ENCODE peak calls at places on chromosomes 6 and 20, in six cellular contexts. T is hepatocyte, Y is suprapubic skin, B is endothelial cell, C is lower leg skin, X is glutamatergic neuron. U is an unnamed sample.

GRCh38 chr20:433300-433975 is 25.3 kb downstream of the RBCK1 start:
- DNase-seq in T (no peak), Y (peak), B (no peak), C (no peak), X (no peak), U (no peak)

GRCh38 chr6:118318648-118319047 is 229.4 kb upstream of the PLN start:
- DNase-seq in T (no peak), Y (no peak), B (no peak), C (no peak), X (no peak), U (no peak)

GRCh38 chr6:90917371-90917770 is 330.5 kb upstream of the MAP3K7 start:
- DNase-seq in T (no peak), Y (no peak), B (no peak), C (no peak), X (no peak), U (no peak)

GRCh38 chr20:415820-416322 is 7.8 kb downstream of the RBCK1 start:
- DNase-seq in T (no peak), Y (no peak), B (no peak), C (no peak), X (no peak), U (no peak)

GRCh38 chr20:3032624-3033023 is 10.8 kb upstream of the GNRH2 start:
- DNase-seq in T (no peak), Y (no peak), B (no peak), C (no peak), X (no peak), U (no peak)

GRCh38 chr6:170553686-170554085 is 483 bp upstream of the TBP start:
- DNase-seq in T (peak), Y (no peak), B (peak), C (no peak), X (no peak), U (peak)

GRCh38 chr6:157459327-157459726 is 78.3 kb downstream of the ZDHHC14 start:
- DNase-seq in T (no peak), Y (no peak), B (no peak), C (no peak), X (no peak), U (no peak)

GRCh38 chr6:45626087-45626891 is 248.6 kb upstream of the SUPT3H start:
- DNase-seq in T (no peak), Y (no peak), B (no peak), C (no peak), X (no peak), U (no peak)

GRCh38 chr6:15555101-15556038 is 107.5 kb downstream of the DTNBP1 start:
- DNase-seq in T (no peak), Y (no peak), B (no peak), C (no peak), X (no peak), U (no peak)

GRCh38 chr6:149560736-149561135 is 5.4 kb upstream of the GINM1 start:
- DNase-seq in T (peak), Y (no peak), B (peak), C (no peak), X (peak), U (no peak)

GRCh38 chr20:20466341-20466879 is 98.5 kb downstream of the INSM1 start:
- DNase-seq in T (no peak), Y (no peak), B (no peak), C (no peak), X (no peak), U (no peak)

GRCh38 chr20:32021091-32021490 is 10.9 kb downstream of the CCM2L start:
- DNase-seq in T (no peak), Y (no peak), B (no peak), C (no peak), X (no peak), U (no peak)

GRCh38 chr6:85459224-85459901 is 9.5 kb downstream of the NT5E start:
- DNase-seq in T (no peak), Y (no peak), B (no peak), C (no peak), X (no peak), U (no peak)

GRCh38 chr6:69775941-69776340 is 20.9 kb downstream of the LMBRD1 start:
- DNase-seq in T (no peak), Y (no peak), B (no peak), C (no peak), X (no peak), U (no peak)

GRCh38 chr6:36196049-36196879 is at the start of gene BRPF3:
- DNase-seq in T (peak), Y (peak), B (peak), C (peak), X (peak), U (no peak)

GRCh38 chr20:43857127-43857526 is 57.5 kb upstream of the TOX2 start:
- DNase-seq in T (no peak), Y (no peak), B (no peak), C (no peak), X (no peak), U (no peak)

GRCh38 chr20:33673411-33674293 is 576 bp downstream of the NECAB3 start:
- DNase-seq in T (no peak), Y (no peak), B (no peak), C (no peak), X (no peak), U (no peak)

GRCh38 chr6:16690244-16691142 is 70.8 kb downstream of the ATXN1 start:
- DNase-seq in T (no peak), Y (no peak), B (no peak), C (no peak), X (no peak), U (no peak)

GRCh38 chr6:151007069-151007468 is 141.6 kb downstream of the MTHFD1L start:
- DNase-seq in T (no peak), Y (no peak), B (no peak), C (no peak), X (no peak), U (no peak)

GRCh38 chr20:61560361-61560853 is 308.3 kb downstream of the CDH4 start:
- DNase-seq in T (peak), Y (no peak), B (no peak), C (no peak), X (no peak), U (peak)

GRCh38 chr6:75791881-75792280 is 42.8 kb downstream of the MYO6 start:
- DNase-seq in T (no peak), Y (no peak), B (no peak), C (no peak), X (no peak), U (no peak)

GRCh38 chr6:47700051-47700450 is 1.7 kb downstream of the ADGRF4 start:
- DNase-seq in T (peak), Y (no peak), B (no peak), C (peak), X (no peak), U (no peak)

GRCh38 chr6:137234505-137234863 is 15.3 kb upstream of the IFNGR1 start:
- DNase-seq in T (peak), Y (no peak), B (no peak), C (no peak), X (no peak), U (no peak)

GRCh38 chr6:42165016-42165415 is 8.1 kb upstream of the GUCA1A start:
- DNase-seq in T (no peak), Y (no peak), B (no peak), C (no peak), X (no peak), U (no peak)

GRCh38 chr6:102742033-102742432 is 1348.5 kb downstream of the GRIK2 start:
- DNase-seq in T (no peak), Y (no peak), B (no peak), C (no peak), X (no peak), U (peak)

GRCh38 chr6:4994741-4995140 is 9.1 kb downstream of the RPP40 start:
- DNase-seq in T (no peak), Y (no peak), B (no peak), C (no peak), X (no peak), U (no peak)

GRCh38 chr6:80435457-80435856 is 329.0 kb downstream of the BCKDHB start:
- DNase-seq in T (no peak), Y (no peak), B (no peak), C (no peak), X (no peak), U (no peak)

GRCh38 chr6:106300020-106300772 is 25.4 kb downstream of the ATG5 start:
- DNase-seq in T (no peak), Y (no peak), B (no peak), C (no peak), X (no peak), U (peak)

GRCh38 chr6:158382491-158382890 is 70.2 kb downstream of the TULP4 start:
- DNase-seq in T (no peak), Y (no peak), B (no peak), C (no peak), X (no peak), U (no peak)

GRCh38 chr20:5171074-5171789 is 44.4 kb downstream of the CDS2 start:
- DNase-seq in T (no peak), Y (no peak), B (peak), C (no peak), X (peak), U (no peak)

GRCh38 chr6:29112135-29112534 is 4.3 kb downstream of the OR2J3 start:
- DNase-seq in T (no peak), Y (no peak), B (no peak), C (no peak), X (no peak), U (no peak)

GRCh38 chr6:6925391-6926164 is 182.2 kb upstream of the RREB1 start:
- DNase-seq in T (no peak), Y (no peak), B (no peak), C (no peak), X (no peak), U (no peak)

GRCh38 chr6:132961610-132962009 is 147.2 kb downstream of the RPS12 start:
- DNase-seq in T (no peak), Y (no peak), B (no peak), C (no peak), X (no peak), U (no peak)
- TF ChIP-seq CTCF in T (peak), Y (no peak), B (peak), C (no peak), X (no peak), U (no peak)

GRCh38 chr6:3751730-3752537 is 421 bp upstream of the PXDC1 start:
- DNase-seq in T (peak), Y (peak), B (peak), C (peak), X (peak), U (no peak)
- TF ChIP-seq CTCF in T (peak), Y (peak), B (peak), C (no peak), X (peak), U (no peak)

DNA sequence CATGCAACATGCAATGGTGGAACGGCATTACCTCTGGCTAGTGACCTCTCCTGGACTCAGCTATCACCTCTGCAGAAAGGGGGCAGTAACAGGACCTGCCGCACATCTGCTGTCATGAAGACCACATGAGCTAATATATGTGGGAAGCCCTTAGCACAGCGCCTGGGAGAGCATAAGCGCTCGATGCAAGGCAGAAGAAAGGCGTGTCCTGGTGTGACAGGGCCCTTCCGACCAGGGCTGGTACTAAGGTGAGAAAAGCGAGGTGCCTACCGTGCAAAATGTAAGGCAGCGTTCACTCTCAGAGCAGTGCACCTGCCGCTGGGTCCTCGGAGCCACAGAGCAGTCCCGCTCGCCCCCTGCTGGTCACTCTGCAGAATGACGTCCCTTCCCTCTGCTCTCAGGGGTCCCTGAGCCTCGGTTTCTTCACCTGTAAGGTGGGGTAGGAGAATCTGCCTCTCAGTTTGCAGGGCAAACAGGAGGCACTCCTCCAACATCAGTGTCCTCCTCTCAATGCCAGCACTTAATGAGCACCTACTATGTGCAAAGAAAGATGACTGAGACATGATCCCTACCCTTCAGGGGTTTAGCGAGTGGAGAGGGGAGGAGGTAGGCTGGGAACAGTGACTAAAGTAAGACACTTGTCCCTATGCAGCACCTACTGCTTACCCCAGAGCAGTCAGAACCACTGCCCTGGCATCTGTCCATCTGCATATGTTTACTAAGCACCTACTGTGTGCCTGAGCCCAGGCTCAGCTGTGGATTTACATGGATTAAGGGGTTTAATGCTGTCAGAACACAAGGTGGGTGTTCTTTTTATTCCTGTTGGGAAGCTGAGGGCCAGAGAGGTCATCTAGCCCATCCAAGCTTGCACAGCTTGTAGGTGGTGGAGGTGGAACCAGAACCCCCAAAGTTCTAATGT is 41.1 kb upstream of the PTGIS start:
- DNase-seq in T (peak), Y (peak), B (peak), C (no peak), X (peak), U (no peak)
- TF ChIP-seq CTCF in T (peak), Y (peak), B (peak), C (no peak), X (peak), U (peak)

GRCh38 chr6:292506-293184 is 358 bp downstream of the DUSP22 start:
- DNase-seq in T (peak), Y (peak), B (peak), C (peak), X (peak), U (no peak)
- TF ChIP-seq CTCF in T (peak), Y (no peak), B (no peak), C (no peak), X (no peak), U (peak)

DNA sequence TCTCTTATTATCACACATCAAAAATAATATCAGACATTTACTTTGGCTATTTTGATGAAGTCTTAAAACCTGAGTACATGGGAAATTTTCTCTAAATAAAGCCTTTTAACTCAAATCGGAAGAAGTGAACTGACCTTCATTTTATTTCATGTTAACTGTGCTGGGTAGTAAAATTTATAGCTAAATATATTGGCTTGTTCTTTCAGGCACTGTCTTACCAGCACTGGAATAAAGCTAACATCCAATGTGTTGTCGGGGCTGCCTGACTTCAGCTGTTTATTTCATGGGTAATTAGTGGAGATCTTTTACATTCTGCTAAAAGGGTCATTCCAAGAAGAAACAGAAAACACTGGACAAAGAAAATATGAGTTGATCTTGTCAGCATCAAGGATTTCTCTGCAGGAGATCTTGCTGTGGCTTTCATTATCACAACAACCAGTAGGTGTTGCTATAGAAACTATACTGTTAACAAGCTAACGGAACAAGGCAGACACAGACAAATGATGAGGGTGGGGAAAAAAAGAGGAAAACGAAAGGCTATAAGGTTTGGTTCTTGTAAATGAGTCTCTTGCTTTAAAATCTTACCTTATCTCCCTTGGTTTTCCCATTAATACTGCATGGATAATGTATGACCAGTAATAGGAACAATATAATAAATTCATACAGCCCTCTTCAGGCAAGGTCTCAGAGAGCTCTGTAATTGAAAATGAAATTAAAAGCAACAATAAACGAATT is 206.9 kb downstream of the SIM1 start:
- DNase-seq in T (no peak), Y (no peak), B (no peak), C (no peak), X (no peak), U (no peak)
- TF ChIP-seq CTCF in T (peak), Y (no peak), B (no peak), C (no peak), X (no peak), U (peak)

DNA sequence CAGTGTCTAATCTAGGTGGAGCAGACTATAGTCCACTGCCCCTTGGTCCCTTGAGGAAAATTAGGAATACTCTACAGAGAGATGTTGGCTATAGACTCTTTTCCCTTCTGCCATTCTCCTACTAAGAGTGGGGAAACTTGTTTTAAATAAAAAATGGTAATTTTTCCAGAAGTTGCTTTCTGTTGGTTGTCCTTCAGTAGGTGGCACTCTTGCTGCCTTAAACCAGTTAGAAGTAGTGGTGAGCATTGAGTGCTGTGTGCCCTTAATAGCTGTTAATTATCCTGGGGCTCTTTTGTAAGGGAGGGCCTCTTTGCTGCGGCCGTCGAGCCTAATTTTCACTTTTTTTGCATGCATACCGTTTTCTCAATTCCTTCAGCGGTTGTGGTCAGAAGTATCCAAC is 2.8 kb downstream of the CMTR1 start:
- DNase-seq in T (no peak), Y (no peak), B (no peak), C (no peak), X (no peak), U (no peak)
- TF ChIP-seq CTCF in T (no peak), Y (no peak), B (no peak), C (no peak), X (no peak), U (peak)

GRCh38 chr6:32153252-32153834 is 598 bp upstream of the PPT2 start:
- DNase-seq in T (peak), Y (peak), B (no peak), C (peak), X (peak), U (no peak)
- TF ChIP-seq CTCF in T (peak), Y (no peak), B (no peak), C (no peak), X (no peak), U (no peak)

GRCh38 chr20:37529214-37529967 is 1.7 kb upstream of the BLCAP start:
- DNase-seq in T (no peak), Y (no peak), B (no peak), C (no peak), X (no peak), U (no peak)
- TF ChIP-seq CTCF in T (no peak), Y (no peak), B (no peak), C (no peak), X (no peak), U (no peak)

DNA sequence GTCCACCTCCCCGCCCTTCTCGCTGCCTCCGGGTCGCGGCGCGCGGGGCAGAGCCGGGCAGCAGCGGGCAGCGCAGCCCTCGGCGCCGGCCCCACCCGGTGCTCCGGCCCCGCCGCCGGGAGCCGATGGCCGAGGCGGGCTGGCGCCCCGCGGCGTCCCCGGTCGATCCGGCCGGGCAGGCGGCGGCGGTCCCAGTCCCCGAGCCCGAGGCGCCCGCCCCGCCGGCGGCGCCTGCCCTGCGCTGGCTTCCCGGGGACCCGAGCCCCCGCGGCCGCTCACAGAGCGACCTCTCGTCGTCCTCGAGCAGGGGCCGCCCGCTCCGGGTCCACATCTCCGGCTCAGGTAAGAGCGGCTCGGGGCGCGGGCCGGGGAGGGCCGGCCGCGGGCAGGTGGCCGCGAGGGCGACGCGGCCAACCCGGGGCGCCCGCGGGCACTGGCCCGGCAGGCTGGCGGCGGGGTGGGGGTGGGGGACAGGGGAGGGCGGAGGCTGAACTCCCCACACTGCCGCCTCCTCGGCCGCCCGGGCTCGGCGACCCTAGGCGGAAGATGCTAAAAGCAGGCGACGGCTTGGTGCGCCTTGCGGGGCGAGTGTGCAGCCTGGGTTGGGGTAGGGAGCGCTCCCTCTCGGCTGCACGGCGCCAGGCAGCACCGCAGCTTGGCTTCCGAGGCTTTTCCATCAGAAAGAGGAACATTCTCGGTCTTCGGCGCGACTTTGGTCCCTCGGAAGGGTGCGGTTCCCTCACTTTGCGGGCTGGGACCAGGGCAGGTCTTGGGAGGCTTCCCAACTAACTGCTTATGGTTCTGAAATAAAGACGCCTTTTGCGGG is 25.6 kb upstream of the FUCA2 start:
- DNase-seq in T (peak), Y (no peak), B (peak), C (peak), X (peak), U (peak)
- TF ChIP-seq CTCF in T (peak), Y (peak), B (no peak), C (no peak), X (no peak), U (peak)

U was measured in LNCaP clone FGC.